ENCODE peak calls at places on chromosomes 7 and 10, in nine cellular contexts. P is activated CD8-positive, alpha-beta memory T cell treated with anti-CD3 and anti-CD28 coated beads for 24 hours; Z is stimulated activated naive CD4-positive, alpha-beta T cell treated with Interleukin-2 at 50 U/mL for 16 hours; Q is A549; M is right atrium auricular region; N is type B pancreatic cell; F is non-pigmented ciliary epithelial cell; T is stimulated activated CD4-positive, alpha-beta T cell treated with anti-CD3 and anti-CD28 coated beads, Interleukin-4, amount 100 ng/mL, for 48 hours; U is left ventricle myocardium inferior. Y is an unnamed sample.
A peak's percentile ranks its signal among the peaks of the same experiment; 100 is the strongest.

GRCh38 chr7:31648288-31648687 is 38.7 kb upstream of the PPP1R17 start:
- DNase-seq in Q (no peak), M (no peak), N (no peak), F (no peak), Z (no peak), U (no peak), P (no peak), T (no peak), Y (no peak)

GRCh38 chr10:44970812-44971395 is 7.7 kb downstream of the DEPP1 start:
- DNase-seq in Q (no peak), M (no peak), Z (no peak), N (no peak), T (no peak), U (no peak), F (no peak), P (no peak), Y (no peak)

GRCh38 chr10:490891-491571 is 198.4 kb downstream of the DIP2C start:
- DNase-seq in F (no peak), Q (no peak), N (no peak), T (no peak), Z (no peak), P (no peak), M (peak; percentile 76), U (peak; percentile 58), Y (no peak)

GRCh38 chr10:96995851-96996250 is 163.8 kb downstream of the LCOR start:
- DNase-seq in N (no peak), F (no peak), P (no peak), T (no peak), Z (no peak), Q (no peak), M (no peak), U (no peak), Y (no peak)

GRCh38 chr7:75951506-75951905 is 36.6 kb downstream of the POR start:
- DNase-seq in U (peak; percentile 43), Z (no peak), F (peak; percentile 31), T (no peak), Q (no peak), P (no peak), M (peak; percentile 70), N (no peak), Y (no peak)

GRCh38 chr7:69992938-69993337 is 394.7 kb downstream of the AUTS2 start:
- DNase-seq in N (no peak), U (no peak), T (no peak), Z (no peak), M (no peak), Q (no peak), F (no peak), P (no peak), Y (no peak)

GRCh38 chr7:19026888-19027287 is 90.5 kb downstream of the TWIST1 start:
- DNase-seq in U (no peak), M (no peak), F (no peak), Q (no peak), T (no peak), Z (no peak), N (no peak), P (no peak), Y (no peak)

GRCh38 chr7:30968747-30969603 is 5.2 kb downstream of the GHRHR start:
- DNase-seq in P (no peak), Z (no peak), T (no peak), F (no peak), U (no peak), M (peak; percentile 30), Q (no peak), N (no peak), Y (no peak)

GRCh38 chr7:114606100-114606499 is 191.5 kb downstream of the FOXP2 start:
- DNase-seq in F (no peak), U (no peak), Q (no peak), T (no peak), N (no peak), P (no peak), M (no peak), Z (no peak), Y (no peak)

GRCh38 chr10:52583341-52583740 is 189.2 kb downstream of the MBL2 start:
- DNase-seq in T (no peak), N (no peak), F (no peak), U (no peak), P (no peak), Z (no peak), Q (no peak), M (no peak), Y (no peak)

GRCh38 chr7:25849361-25850184 is 302.4 kb upstream of the NFE2L3 start:
- DNase-seq in M (peak; percentile 78), U (no peak), T (no peak), N (no peak), Z (no peak), F (peak; percentile 75), Q (peak; percentile 26), P (no peak), Y (no peak)

GRCh38 chr7:134545379-134545778 is 3.5 kb upstream of the AKR1B15 start:
- DNase-seq in P (no peak), U (no peak), M (no peak), T (no peak), Q (no peak), Z (no peak), N (no peak), F (no peak), Y (no peak)

GRCh38 chr10:85916999-85917573 is 449.5 kb downstream of the GRID1 start:
- DNase-seq in T (no peak), P (no peak), U (no peak), N (no peak), F (no peak), M (no peak), Z (no peak), Q (no peak), Y (no peak)

GRCh38 chr10:88657901-88658300 is 6.3 kb upstream of the LIPF start:
- DNase-seq in Q (no peak), M (no peak), T (no peak), P (no peak), F (no peak), Z (no peak), U (no peak), N (no peak), Y (no peak)

GRCh38 chr7:19560111-19560883 is 148.5 kb downstream of the POLR1F start:
- DNase-seq in T (no peak), Z (no peak), N (no peak), P (no peak), F (peak; percentile 90), Q (no peak), U (no peak), M (no peak), Y (no peak)

GRCh38 chr10:84837877-84838276 is 509.5 kb downstream of the CCSER2 start:
- DNase-seq in P (no peak), F (no peak), U (peak; percentile 68), Q (no peak), M (no peak), N (no peak), T (no peak), Z (no peak), Y (no peak)

GRCh38 chr10:69327463-69328345 is 49.4 kb downstream of the HK1 start:
- DNase-seq in F (no peak), N (no peak), P (peak; percentile 76), Q (no peak), T (no peak), M (peak; percentile 91), U (peak; percentile 77), Z (peak; percentile 28), Y (no peak)

GRCh38 chr10:126216221-126216701 is 172.0 kb downstream of the ADAM12 start:
- DNase-seq in Q (no peak), P (no peak), T (no peak), Z (no peak), U (no peak), F (no peak), M (no peak), N (no peak), Y (no peak)

GRCh38 chr7:74231232-74231590 is 21.4 kb downstream of the LAT2 start:
- DNase-seq in P (no peak), N (no peak), M (no peak), T (no peak), Q (no peak), Z (no peak), U (no peak), F (no peak), Y (no peak)

GRCh38 chr7:149175150-149175549 is 20.2 kb upstream of the ZNF282 start:
- DNase-seq in U (no peak), F (no peak), P (no peak), Z (no peak), N (no peak), M (no peak), T (no peak), Q (no peak), Y (no peak)

GRCh38 chr7:106178593-106179134 is 66.6 kb upstream of the SYPL1 start:
- DNase-seq in N (no peak), Z (no peak), T (no peak), M (no peak), P (no peak), U (no peak), Q (peak; percentile 21), F (peak; percentile 13), Y (no peak)

GRCh38 chr7:94087664-94088352 is 83.7 kb upstream of the BET1 start:
- DNase-seq in P (no peak), M (no peak), N (no peak), Q (peak; percentile 81), Z (peak; percentile 18), F (peak; percentile 72), T (peak; percentile 24), U (no peak), Y (no peak)

GRCh38 chr7:19101911-19102310 is 15.5 kb downstream of the TWIST1 start:
- DNase-seq in Q (no peak), F (no peak), U (no peak), P (no peak), M (no peak), N (no peak), T (no peak), Z (no peak), Y (no peak)

GRCh38 chr10:95397747-95398146 is 106.9 kb upstream of the PDLIM1 start:
- DNase-seq in N (no peak), U (no peak), F (no peak), Q (no peak), P (peak; percentile 5), M (no peak), Z (no peak), T (no peak), Y (no peak)

GRCh38 chr7:123594813-123595241 is 6.8 kb upstream of the ASB15 start:
- DNase-seq in Q (no peak), Z (no peak), P (no peak), M (no peak), T (no peak), U (no peak), F (no peak), N (no peak), Y (no peak)

GRCh38 chr7:5143106-5143505 is 46.9 kb upstream of the WIPI2 start:
- DNase-seq in N (no peak), M (no peak), Q (no peak), P (peak; percentile 74), Z (no peak), T (peak; percentile 15), F (no peak), U (no peak), Y (no peak)

GRCh38 chr10:47269294-47269693 is 30.7 kb upstream of the GDF10 start:
- DNase-seq in F (no peak), Z (no peak), M (no peak), N (no peak), U (no peak), T (no peak), Q (no peak), P (no peak), Y (no peak)

GRCh38 chr7:78967046-78967445 is 486.4 kb downstream of the MAGI2 start:
- DNase-seq in Q (no peak), T (no peak), U (no peak), N (no peak), Z (no peak), M (no peak), P (no peak), F (no peak), Y (no peak)

GRCh38 chr10:124174071-124174566 is 80.7 kb upstream of the CHST15 start:
- DNase-seq in P (peak; percentile 48), M (peak; percentile 54), N (no peak), Q (no peak), T (no peak), U (no peak), F (no peak), Z (no peak), Y (no peak)

GRCh38 chr7:116588225-116588624 is 63.4 kb downstream of the CAV1 start:
- DNase-seq in Q (no peak), P (no peak), U (no peak), M (no peak), Z (no peak), T (peak; percentile 36), F (no peak), N (no peak), Y (no peak)